ENCODE peak calls at places on chromosomes 4 and X, in five cellular contexts. One of them, this sample, is unnamed.
A peak's percentile ranks its signal among the peaks of the same experiment; 100 is the strongest.

GRCh38 chrX:72572248-72573157 is at the start of gene HDAC8:
- DNase-seq in A549: peak; percentile 48
- DNase-seq in aorta: peak; percentile 80
- DNase-seq in fibroblast of lung: peak; percentile 84
- DNase-seq in lung: peak; percentile 58
- DNase-seq in this sample: peak; percentile 44

GRCh38 chr4:22129454-22130075 is 181.0 kb upstream of the KCNIP4 start:
- DNase-seq in A549: no peak
- DNase-seq in aorta: no peak
- DNase-seq in fibroblast of lung: peak; percentile 23
- DNase-seq in lung: no peak
- DNase-seq in this sample: no peak

GRCh38 chr4:43458293-43458692 is 565.8 kb downstream of the GRXCR1 start:
- DNase-seq in A549: no peak
- DNase-seq in aorta: no peak
- DNase-seq in fibroblast of lung: no peak
- DNase-seq in lung: no peak
- DNase-seq in this sample: no peak

GRCh38 chr4:2768921-2769336 is 12.8 kb upstream of the TNIP2 start:
- DNase-seq in A549: no peak
- DNase-seq in aorta: no peak
- DNase-seq in fibroblast of lung: no peak
- DNase-seq in lung: no peak
- DNase-seq in this sample: no peak

GRCh38 chrX:7480721-7481120 is 332.8 kb upstream of the PUDP start:
- DNase-seq in A549: no peak
- DNase-seq in aorta: no peak
- DNase-seq in fibroblast of lung: no peak
- DNase-seq in lung: no peak
- DNase-seq in this sample: no peak

GRCh38 chr4:2243682-2244380 is 1.9 kb upstream of the HAUS3 start:
- DNase-seq in A549: peak; percentile 15
- DNase-seq in aorta: peak; percentile 81
- DNase-seq in fibroblast of lung: peak; percentile 29
- DNase-seq in lung: peak; percentile 48
- DNase-seq in this sample: no peak

GRCh38 chrX:97672608-97673007 is 788.9 kb downstream of the RPA4 start:
- DNase-seq in A549: no peak
- DNase-seq in aorta: no peak
- DNase-seq in fibroblast of lung: no peak
- DNase-seq in lung: no peak
- DNase-seq in this sample: no peak

GRCh38 chr4:8916251-8916913 is 44.7 kb upstream of the HMX1 start:
- DNase-seq in A549: no peak
- DNase-seq in aorta: no peak
- DNase-seq in fibroblast of lung: no peak
- DNase-seq in lung: no peak
- DNase-seq in this sample: no peak

GRCh38 chr4:107893171-107894137 is 37.9 kb upstream of the CYP2U1 start:
- DNase-seq in A549: no peak
- DNase-seq in aorta: no peak
- DNase-seq in fibroblast of lung: no peak
- DNase-seq in lung: no peak
- DNase-seq in this sample: no peak

GRCh38 chr4:185787926-185788679 is 23.9 kb downstream of the SORBS2 start:
- DNase-seq in A549: no peak
- DNase-seq in aorta: no peak
- DNase-seq in fibroblast of lung: no peak
- DNase-seq in lung: no peak
- DNase-seq in this sample: no peak

GRCh38 chr4:82593416-82593815 is 31.6 kb upstream of the TMEM150C start:
- DNase-seq in A549: no peak
- DNase-seq in aorta: no peak
- DNase-seq in fibroblast of lung: no peak
- DNase-seq in lung: no peak
- DNase-seq in this sample: no peak

GRCh38 chr4:123216946-123217345 is 179.6 kb upstream of the SPRY1 start:
- DNase-seq in A549: no peak
- DNase-seq in aorta: no peak
- DNase-seq in fibroblast of lung: no peak
- DNase-seq in lung: no peak
- DNase-seq in this sample: no peak

GRCh38 chr4:55398966-55399365 is 3.2 kb downstream of the TMEM165 start:
- DNase-seq in A549: no peak
- DNase-seq in aorta: no peak
- DNase-seq in fibroblast of lung: peak; percentile 46
- DNase-seq in lung: no peak
- DNase-seq in this sample: no peak

GRCh38 chrX:76148011-76148665 is 24.7 kb upstream of the PBDC1 start:
- DNase-seq in A549: no peak
- DNase-seq in aorta: no peak
- DNase-seq in fibroblast of lung: peak; percentile 52
- DNase-seq in lung: no peak
- DNase-seq in this sample: no peak

GRCh38 chr4:163681208-163681821 is 186.8 kb downstream of the TMA16 start:
- DNase-seq in A549: no peak
- DNase-seq in aorta: no peak
- DNase-seq in fibroblast of lung: no peak
- DNase-seq in lung: no peak
- DNase-seq in this sample: no peak

GRCh38 chrX:23821847-23822246 is 38.9 kb downstream of the SAT1 start:
- DNase-seq in A549: no peak
- DNase-seq in aorta: no peak
- DNase-seq in fibroblast of lung: no peak
- DNase-seq in lung: no peak
- DNase-seq in this sample: no peak

GRCh38 chrX:23885803-23886202 is 21.9 kb downstream of the APOO start:
- DNase-seq in A549: no peak
- DNase-seq in aorta: no peak
- DNase-seq in fibroblast of lung: no peak
- DNase-seq in lung: no peak
- DNase-seq in this sample: no peak

GRCh38 chr4:181364504-181364903 is 878.7 kb upstream of the TENM3 start:
- DNase-seq in A549: no peak
- DNase-seq in aorta: no peak
- DNase-seq in fibroblast of lung: peak; percentile 31
- DNase-seq in lung: no peak
- DNase-seq in this sample: no peak

GRCh38 chr4:6199344-6199921 is 916 bp downstream of the JAKMIP1 start:
- DNase-seq in A549: no peak
- DNase-seq in aorta: no peak
- DNase-seq in fibroblast of lung: no peak
- DNase-seq in lung: no peak
- DNase-seq in this sample: no peak

GRCh38 chrX:149937881-149938426 is 337 bp downstream of the EOLA2 start:
- DNase-seq in A549: no peak
- DNase-seq in aorta: peak; percentile 61
- DNase-seq in fibroblast of lung: peak; percentile 11
- DNase-seq in lung: no peak
- DNase-seq in this sample: no peak

GRCh38 chr4:48467442-48467841 is 15.7 kb upstream of the SLC10A4 start:
- DNase-seq in A549: no peak
- DNase-seq in aorta: no peak
- DNase-seq in fibroblast of lung: no peak
- DNase-seq in lung: no peak
- DNase-seq in this sample: no peak

GRCh38 chr4:106208481-106209460 is 107.2 kb downstream of the TBCK start:
- DNase-seq in A549: no peak
- DNase-seq in aorta: no peak
- DNase-seq in fibroblast of lung: no peak
- DNase-seq in lung: no peak
- DNase-seq in this sample: no peak

GRCh38 chr4:115918149-115918548 is 804.7 kb upstream of the NDST4 start:
- DNase-seq in A549: no peak
- DNase-seq in aorta: no peak
- DNase-seq in fibroblast of lung: no peak
- DNase-seq in lung: no peak
- DNase-seq in this sample: no peak

GRCh38 chrX:110836982-110837381 is 41.4 kb upstream of the CHRDL1 start:
- DNase-seq in A549: no peak
- DNase-seq in aorta: no peak
- DNase-seq in fibroblast of lung: no peak
- DNase-seq in lung: no peak
- DNase-seq in this sample: no peak

GRCh38 chr4:143381171-143382118 is 44.8 kb downstream of the GAB1 start:
- DNase-seq in A549: no peak
- DNase-seq in aorta: peak; percentile 89
- DNase-seq in fibroblast of lung: peak; percentile 93
- DNase-seq in lung: peak; percentile 61
- DNase-seq in this sample: no peak

GRCh38 chr4:146244496-146244895 is 30.2 kb downstream of the REELD1 start:
- DNase-seq in A549: no peak
- DNase-seq in aorta: no peak
- DNase-seq in fibroblast of lung: no peak
- DNase-seq in lung: no peak
- DNase-seq in this sample: no peak

GRCh38 chr4:26860922-26861433 is 337 bp downstream of the STIM2 start:
- DNase-seq in A549: no peak
- DNase-seq in aorta: peak; percentile 69
- DNase-seq in fibroblast of lung: peak; percentile 55
- DNase-seq in lung: peak; percentile 36
- DNase-seq in this sample: no peak

GRCh38 chrX:22081475-22082092 is 49.5 kb downstream of the PHEX start:
- DNase-seq in A549: no peak
- DNase-seq in aorta: peak; percentile 70
- DNase-seq in fibroblast of lung: peak; percentile 39
- DNase-seq in lung: peak; percentile 42
- DNase-seq in this sample: peak; percentile 17

GRCh38 chr4:112840061-112840460 is 203.1 kb downstream of the LARP7 start:
- DNase-seq in A549: no peak
- DNase-seq in aorta: no peak
- DNase-seq in fibroblast of lung: peak; percentile 55
- DNase-seq in lung: no peak
- DNase-seq in this sample: no peak

GRCh38 chr4:37586194-37586593 is 100.0 kb downstream of the RELL1 start:
- DNase-seq in A549: no peak
- DNase-seq in aorta: no peak
- DNase-seq in fibroblast of lung: no peak
- DNase-seq in lung: no peak
- DNase-seq in this sample: no peak

GRCh38 chr4:139664442-139664841 is 1.2 kb upstream of the MGST2 start:
- DNase-seq in A549: no peak
- DNase-seq in aorta: no peak
- DNase-seq in fibroblast of lung: no peak
- DNase-seq in lung: no peak
- DNase-seq in this sample: no peak

GRCh38 chr4:11152684-11153083 is 276.0 kb downstream of the HS3ST1 start:
- DNase-seq in A549: no peak
- DNase-seq in aorta: no peak
- DNase-seq in fibroblast of lung: no peak
- DNase-seq in lung: no peak
- DNase-seq in this sample: no peak

GRCh38 chr4:40721730-40722171 is 28.0 kb upstream of the NSUN7 start:
- DNase-seq in A549: no peak
- DNase-seq in aorta: no peak
- DNase-seq in fibroblast of lung: peak; percentile 73
- DNase-seq in lung: no peak
- DNase-seq in this sample: no peak

GRCh38 chrX:112834016-112834855 is 6.4 kb downstream of the AMOT start:
- DNase-seq in A549: no peak
- DNase-seq in aorta: no peak
- DNase-seq in fibroblast of lung: peak; percentile 82
- DNase-seq in lung: no peak
- DNase-seq in this sample: no peak

GRCh38 chr4:39043697-39044363 is 11.6 kb upstream of the TMEM156 start:
- DNase-seq in A549: no peak
- DNase-seq in aorta: no peak
- DNase-seq in fibroblast of lung: no peak
- DNase-seq in lung: no peak
- DNase-seq in this sample: peak; percentile 11
- H3K4me1 ChIP-seq in A549: peaks cover 41% of the 10 kb centered on the region
- H3K4me1 ChIP-seq in aorta: no peaks in the 10 kb centered on the region
- H3K4me1 ChIP-seq in fibroblast of lung: peaks cover 2% of the 10 kb centered on the region
- H3K4me1 ChIP-seq in lung: peaks cover 6% of the 10 kb centered on the region
- H3K4me1 ChIP-seq in this sample: peaks cover 28% of the 10 kb centered on the region

GRCh38 chr4:183180096-183180495 is 81.0 kb downstream of the WWC2 start:
- DNase-seq in A549: no peak
- DNase-seq in aorta: no peak
- DNase-seq in fibroblast of lung: no peak
- DNase-seq in lung: no peak
- DNase-seq in this sample: no peak

GRCh38 chr4:183178201-183178600 is 79.1 kb downstream of the WWC2 start:
- DNase-seq in A549: no peak
- DNase-seq in aorta: no peak
- DNase-seq in fibroblast of lung: no peak
- DNase-seq in lung: no peak
- DNase-seq in this sample: no peak

GRCh38 chr4:183182873-183183725 is 84.0 kb downstream of the WWC2 start:
- DNase-seq in A549: no peak
- DNase-seq in aorta: peak; percentile 53
- DNase-seq in fibroblast of lung: peak; percentile 94
- DNase-seq in lung: peak; percentile 47
- DNase-seq in this sample: peak; percentile 22

GRCh38 chr4:183180621-183181020 is 81.6 kb downstream of the WWC2 start:
- DNase-seq in A549: no peak
- DNase-seq in aorta: no peak
- DNase-seq in fibroblast of lung: no peak
- DNase-seq in lung: no peak
- DNase-seq in this sample: no peak

GRCh38 chr4:183181081-183181480 is 82.0 kb downstream of the WWC2 start:
- DNase-seq in A549: no peak
- DNase-seq in aorta: no peak
- DNase-seq in fibroblast of lung: no peak
- DNase-seq in lung: no peak
- DNase-seq in this sample: no peak
- H3K4me3 ChIP-seq in A549: no peak overlapping the region
- H3K4me3 ChIP-seq in aorta: no peak overlapping the region
- H3K4me3 ChIP-seq in fibroblast of lung: no peak overlapping the region
- H3K4me3 ChIP-seq in lung: no peak overlapping the region
- H3K4me3 ChIP-seq in this sample: no peak overlapping the region

DNA sequence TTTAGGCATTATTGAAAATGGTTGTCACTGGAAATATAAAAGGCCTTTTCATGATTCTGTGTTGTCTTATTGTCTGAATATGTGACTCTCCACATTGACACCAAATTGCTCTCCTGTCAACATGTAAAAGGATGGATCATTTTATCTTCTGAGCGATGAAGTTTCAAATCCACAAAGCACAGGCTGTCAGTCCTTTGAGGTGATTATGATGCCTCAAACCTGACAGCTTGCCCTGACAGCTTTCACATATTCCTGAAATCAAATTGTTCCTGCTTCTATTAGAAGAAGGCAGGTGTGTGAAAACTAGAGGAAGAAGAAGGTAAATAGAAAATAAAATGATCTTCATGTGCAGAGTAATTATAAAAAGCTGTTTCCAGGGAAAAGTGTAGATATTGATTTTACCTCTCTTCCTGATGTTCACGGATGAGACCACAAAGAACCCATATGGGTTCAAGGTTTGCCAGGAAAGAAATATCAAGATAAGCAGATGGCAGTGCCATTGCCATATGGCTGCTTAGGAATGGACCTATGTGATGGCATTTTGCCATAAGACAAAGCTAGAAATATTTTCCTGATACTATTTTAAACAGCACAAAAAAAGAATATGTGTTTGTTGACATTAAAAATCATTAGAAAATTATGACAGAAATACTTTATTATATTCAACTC is 1006.3 kb upstream of the AGA start:
- DNase-seq in A549: no peak
- DNase-seq in aorta: no peak
- DNase-seq in fibroblast of lung: no peak
- DNase-seq in lung: no peak
- DNase-seq in this sample: no peak
- H3K4me1 ChIP-seq in A549: no peaks in the 10 kb centered on the region
- H3K4me1 ChIP-seq in aorta: no peaks in the 10 kb centered on the region
- H3K4me1 ChIP-seq in fibroblast of lung: no peaks in the 10 kb centered on the region
- H3K4me1 ChIP-seq in lung: no peaks in the 10 kb centered on the region
- H3K4me1 ChIP-seq in this sample: no peaks in the 10 kb centered on the region

GRCh38 chrX:101385795-101386541 is at the start of gene BTK:
- DNase-seq in A549: no peak
- DNase-seq in aorta: no peak
- DNase-seq in fibroblast of lung: no peak
- DNase-seq in lung: peak; percentile 31
- DNase-seq in this sample: no peak
- H3K4me3 ChIP-seq in A549: no peak within 1 kb of the TSS
- H3K4me3 ChIP-seq in aorta: no peak within 1 kb of the TSS
- H3K4me3 ChIP-seq in fibroblast of lung: no peak within 1 kb of the TSS
- H3K4me3 ChIP-seq in lung: no peak within 1 kb of the TSS
- H3K4me3 ChIP-seq in this sample: no peak within 1 kb of the TSS